ENCODE peak calls at places on chromosomes 4 and X, in nine cellular contexts. H is cardiac fibroblast; P is PC-3; A is astrocyte of the spinal cord; F is CD4-positive, alpha-beta memory T cell; U is HFF-Myc; X is cardiac muscle cell; D is fibroblast of pulmonary artery; I is body of pancreas. G is an unnamed sample.

GRCh38 chr4:173464486-173464885 is 65.5 kb downstream of the HAND2 start:
- DNase-seq in H (no peak), P (no peak), A (no peak), F (no peak), U (no peak), X (no peak), D (no peak), I (no peak), G (no peak)

GRCh38 chr4:1082215-1083182 is 30.9 kb downstream of the RNF212 start:
- DNase-seq in H (peak; percentile 78), P (peak; percentile 92), A (peak; percentile 70), F (no peak), U (no peak), X (no peak), D (peak; percentile 78), I (peak; percentile 98), G (no peak)

GRCh38 chr4:41009411-41009810 is 204.9 kb downstream of the APBB2 start:
- DNase-seq in H (peak; percentile 87), P (peak; percentile 81), A (peak; percentile 75), F (no peak), U (no peak), X (no peak), D (peak; percentile 35), I (no peak), G (no peak)

GRCh38 chr4:137474711-137475301 is 57.5 kb downstream of the PCDH18 start:
- DNase-seq in H (peak; percentile 40), P (peak; percentile 15), A (peak; percentile 79), F (no peak), U (peak; percentile 75), X (peak; percentile 62), D (peak; percentile 75), I (no peak), G (no peak)

GRCh38 chrX:71909956-71910355 is 689 bp upstream of the NHSL2 start:
- DNase-seq in H (no peak), P (no peak), A (no peak), F (no peak), U (no peak), X (peak; percentile 45), D (peak; percentile 28), I (no peak), G (no peak)

GRCh38 chr4:55033296-55033695 is 92.1 kb downstream of the KDR start:
- DNase-seq in H (peak; percentile 73), P (peak; percentile 87), A (no peak), F (no peak), U (no peak), X (no peak), D (peak; percentile 30), I (no peak), G (no peak)

GRCh38 chr4:26779674-26780073 is 81.0 kb upstream of the STIM2 start:
- DNase-seq in H (peak; percentile 48), P (peak; percentile 79), A (peak; percentile 55), F (no peak), U (no peak), X (no peak), D (peak; percentile 46), I (peak; percentile 58), G (no peak)

GRCh38 chrX:95626748-95627147 is 1057.9 kb upstream of the DIAPH2 start:
- DNase-seq in H (no peak), P (no peak), A (no peak), F (no peak), U (no peak), X (no peak), D (no peak), I (no peak), G (no peak)

GRCh38 chrX:154712781-154713391 is 38.0 kb downstream of the GAB3 start:
- DNase-seq in H (peak; percentile 68), P (peak; percentile 83), A (peak; percentile 71), F (peak; percentile 60), U (peak; percentile 55), X (no peak), D (peak; percentile 63), I (no peak), G (peak; percentile 84)

GRCh38 chr4:151781026-151781425 is 20.2 kb upstream of the GATB start:
- DNase-seq in H (no peak), P (no peak), A (no peak), F (no peak), U (no peak), X (no peak), D (no peak), I (no peak), G (no peak)

GRCh38 chr4:38846015-38846414 is 10.6 kb downstream of the TLR6 start:
- DNase-seq in H (peak; percentile 5), P (no peak), A (no peak), F (no peak), U (no peak), X (no peak), D (peak; percentile 19), I (no peak), G (no peak)

GRCh38 chrX:22097295-22097694 is 65.2 kb downstream of the PHEX start:
- DNase-seq in H (peak; percentile 48), P (peak; percentile 87), A (peak; percentile 82), F (no peak), U (peak; percentile 61), X (no peak), D (peak; percentile 49), I (no peak), G (no peak)

GRCh38 chrX:80648023-80648422 is 161.7 kb downstream of the BRWD3 start:
- DNase-seq in H (peak; percentile 27), P (peak; percentile 22), A (peak; percentile 0), F (no peak), U (no peak), X (peak; percentile 21), D (peak; percentile 24), I (no peak), G (peak; percentile 4)

GRCh38 chr4:26819478-26819877 is 41.2 kb upstream of the STIM2 start:
- DNase-seq in H (no peak), P (no peak), A (no peak), F (no peak), U (no peak), X (no peak), D (no peak), I (no peak), G (no peak)

GRCh38 chrX:1449581-1450149 is 3.0 kb downstream of the ASMTL start:
- DNase-seq in H (no peak), P (no peak), A (no peak), F (no peak), U (no peak), X (no peak), D (no peak), I (no peak), G (no peak)

GRCh38 chr4:108861339-108861738 is 98.5 kb upstream of the ETNPPL start:
- DNase-seq in H (peak; percentile 20), P (peak; percentile 7), A (no peak), F (no peak), U (no peak), X (peak; percentile 78), D (peak; percentile 31), I (peak; percentile 22), G (no peak)

GRCh38 chr4:185381794-185382193 is 13.9 kb downstream of the LRP2BP start:
- DNase-seq in H (peak; percentile 50), P (no peak), A (no peak), F (no peak), U (no peak), X (no peak), D (peak; percentile 45), I (no peak), G (no peak)

GRCh38 chr4:3077796-3078195 is 3.3 kb downstream of the HTT start:
- DNase-seq in H (no peak), P (no peak), A (no peak), F (no peak), U (no peak), X (no peak), D (no peak), I (no peak), G (no peak)

DNA sequence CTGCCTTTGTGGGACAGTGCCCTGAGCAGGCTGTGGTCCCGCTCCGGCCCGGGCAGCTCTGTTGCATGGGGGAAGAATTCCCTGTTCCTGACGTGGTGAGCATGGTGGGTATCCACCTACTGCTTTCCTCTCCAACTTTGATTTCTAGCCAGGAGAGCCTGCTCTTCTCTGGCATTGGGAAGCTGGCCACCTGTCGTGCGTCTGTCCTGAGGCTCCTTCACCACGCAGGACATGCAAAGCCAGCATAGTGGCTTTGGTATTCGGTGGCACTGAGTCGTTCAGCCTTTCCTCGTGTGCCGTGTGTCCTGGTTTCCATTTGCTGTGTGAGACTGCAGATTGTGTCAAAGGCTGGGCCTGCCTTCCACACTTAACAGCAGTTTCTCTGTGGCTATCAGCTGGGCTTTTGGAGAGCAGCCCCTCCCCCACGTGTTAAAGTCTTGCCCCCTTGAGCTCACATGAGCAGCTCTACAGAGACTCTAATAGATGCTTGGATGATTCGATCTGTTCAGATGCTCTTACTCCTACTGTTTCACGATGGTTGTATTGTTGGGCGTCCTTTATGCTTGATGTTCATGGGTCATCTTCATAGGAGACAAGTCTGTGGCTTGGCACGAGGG is 46.4 kb upstream of the CLCN4 start:
- DNase-seq in H (no peak), P (no peak), A (no peak), F (no peak), U (no peak), X (no peak), D (no peak), I (no peak), G (no peak)
- H3K4me3 ChIP-seq in H (no peak overlapping the region), P (no peak overlapping the region), A (no peak overlapping the region), F (peak overlapping the region; percentile 27), U (no peak overlapping the region), X (no peak overlapping the region), D (no peak overlapping the region), I (no peak overlapping the region), G (no peak overlapping the region)

GRCh38 chrX:129768186-129768585 is 11.6 kb upstream of the SASH3 start:
- DNase-seq in H (no peak), P (no peak), A (no peak), F (no peak), U (no peak), X (no peak), D (no peak), I (no peak), G (no peak)
- H3K4me3 ChIP-seq in H (no peak overlapping the region), P (no peak overlapping the region), A (no peak overlapping the region), F (no peak overlapping the region), U (no peak overlapping the region), X (no peak overlapping the region), D (no peak overlapping the region), I (no peak overlapping the region), G (no peak overlapping the region)

GRCh38 chrX:2693526-2694002 is 2.5 kb downstream of the CD99 start:
- DNase-seq in H (no peak), P (no peak), A (no peak), F (no peak), U (no peak), X (no peak), D (no peak), I (no peak), G (no peak)
- H3K4me3 ChIP-seq in H (no peak overlapping the region), P (no peak overlapping the region), A (peak overlapping the region; percentile 6), F (peak overlapping the region; percentile 60), U (peak overlapping the region; percentile 89), X (no peak overlapping the region), D (peak overlapping the region; percentile 13), I (no peak overlapping the region), G (peak overlapping the region; percentile 89)

DNA sequence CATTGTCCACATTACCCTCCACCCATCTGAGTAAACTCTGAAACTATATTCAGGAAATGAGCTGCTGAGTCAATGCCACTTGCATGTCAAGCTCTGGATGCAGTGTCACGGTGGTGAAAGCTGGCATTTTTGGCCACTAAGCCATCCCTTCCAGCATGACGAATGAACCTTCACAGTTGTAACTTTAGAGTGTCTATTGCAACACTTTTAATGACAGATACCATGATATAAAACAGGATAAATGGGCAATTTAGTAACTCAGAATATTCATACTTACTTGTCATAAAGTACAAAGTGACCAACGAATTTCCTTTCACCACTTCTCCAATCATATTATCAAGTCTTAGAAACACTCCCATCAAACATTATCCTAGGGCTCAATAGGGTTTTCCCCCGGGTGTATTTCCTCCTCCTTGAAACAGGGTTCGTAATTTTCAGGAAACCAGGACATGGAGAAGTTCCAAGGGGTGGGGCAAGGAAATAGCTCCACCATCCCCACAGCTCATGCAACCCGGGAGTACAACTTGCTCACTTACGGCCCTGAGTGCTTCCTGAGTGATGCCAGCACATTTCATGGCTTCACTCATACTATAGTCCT is 73.1 kb downstream of the MTHFD2L start:
- DNase-seq in H (peak; percentile 93), P (peak; percentile 99), A (peak; percentile 53), F (no peak), U (peak; percentile 5), X (no peak), D (peak; percentile 87), I (no peak), G (no peak)
- H3K4me3 ChIP-seq in H (no peak overlapping the region), P (peak overlapping the region; percentile 45), A (no peak overlapping the region), F (no peak overlapping the region), U (no peak overlapping the region), X (no peak overlapping the region), D (no peak overlapping the region), I (no peak overlapping the region), G (no peak overlapping the region)